ENCODE peak calls at places on chromosomes 6 and 20, in nine cellular contexts. C, N, U, T, D, W, H, F and J are unnamed samples.

GRCh38 chr6:139240161-139241010 is 51.4 kb downstream of the TXLNB start:
- DNase-seq in C (peak; percentile 81), N (no peak), U (peak; percentile 96), T (no peak), D (peak; percentile 91), W (no peak), H (no peak), F (no peak), J (peak; percentile 78)

GRCh38 chr20:2398453-2398852 is 17.8 kb downstream of the TGM6 start:
- DNase-seq in C (no peak), N (no peak), U (no peak), T (no peak), D (no peak), W (no peak), H (no peak), F (no peak), J (no peak)

GRCh38 chr6:169073311-169073710 is 180.3 kb downstream of the THBS2 start:
- DNase-seq in C (no peak), N (no peak), U (peak; percentile 95), T (no peak), D (peak; percentile 86), W (no peak), H (no peak), F (no peak), J (no peak)

GRCh38 chr6:135540207-135540877 is 42.8 kb upstream of the AHI1 start:
- DNase-seq in C (no peak), N (no peak), U (peak; percentile 62), T (no peak), D (peak; percentile 54), W (no peak), H (no peak), F (no peak), J (peak; percentile 7)

GRCh38 chr6:78251930-78252329 is 599.1 kb downstream of the MEI4 start:
- DNase-seq in C (no peak), N (no peak), U (no peak), T (no peak), D (no peak), W (no peak), H (no peak), F (no peak), J (no peak)

GRCh38 chr6:33934726-33935270 is 131.0 kb upstream of the MLN start:
- DNase-seq in C (no peak), N (no peak), U (no peak), T (no peak), D (no peak), W (no peak), H (no peak), F (no peak), J (no peak)

GRCh38 chr6:105746130-105746505 is 340.0 kb upstream of the PRDM1 start:
- DNase-seq in C (no peak), N (no peak), U (no peak), T (no peak), D (no peak), W (no peak), H (no peak), F (no peak), J (no peak)

GRCh38 chr6:68634503-68635411 is at the start of gene ADGRB3:
- DNase-seq in C (peak; percentile 95), N (no peak), U (peak; percentile 47), T (peak; percentile 91), D (peak; percentile 64), W (no peak), H (peak; percentile 11), F (peak; percentile 92), J (peak; percentile 68)

GRCh38 chr20:54267510-54268003 is 59.7 kb downstream of the PFDN4 start:
- DNase-seq in C (no peak), N (no peak), U (peak; percentile 6), T (no peak), D (no peak), W (no peak), H (no peak), F (no peak), J (peak; percentile 7)

GRCh38 chr20:24629668-24630067 is 160.2 kb downstream of the SYNDIG1 start:
- DNase-seq in C (no peak), N (no peak), U (no peak), T (no peak), D (no peak), W (no peak), H (no peak), F (no peak), J (peak; percentile 30)

GRCh38 chr6:31025595-31025994 is 15.3 kb downstream of the MUC22 start:
- DNase-seq in C (no peak), N (no peak), U (no peak), T (no peak), D (no peak), W (no peak), H (no peak), F (no peak), J (no peak)

GRCh38 chr6:10658910-10659696 is 35.3 kb downstream of the C6orf52 start:
- DNase-seq in C (no peak), N (no peak), U (no peak), T (no peak), D (no peak), W (no peak), H (no peak), F (no peak), J (no peak)

GRCh38 chr20:44886828-44887227 is 1.3 kb downstream of the YWHAB start:
- DNase-seq in C (no peak), N (no peak), U (no peak), T (no peak), D (no peak), W (no peak), H (no peak), F (no peak), J (no peak)

GRCh38 chr6:70706491-70707123 is 38.9 kb downstream of the SMAP1 start:
- DNase-seq in C (peak; percentile 71), N (no peak), U (peak; percentile 58), T (no peak), D (no peak), W (no peak), H (no peak), F (no peak), J (no peak)

GRCh38 chr6:35691027-35691824 is 2.5 kb upstream of the FKBP5 start:
- DNase-seq in C (no peak), N (no peak), U (peak; percentile 44), T (peak; percentile 41), D (peak; percentile 13), W (no peak), H (no peak), F (peak; percentile 15), J (peak; percentile 92)

GRCh38 chr6:166365221-166365620 is 17.5 kb downstream of the MPC1 start:
- DNase-seq in C (no peak), N (no peak), U (peak; percentile 74), T (no peak), D (peak; percentile 58), W (no peak), H (no peak), F (no peak), J (no peak)

GRCh38 chr6:52538921-52539354 is 37.9 kb downstream of the TRAM2 start:
- DNase-seq in C (no peak), N (no peak), U (peak; percentile 65), T (no peak), D (peak; percentile 62), W (no peak), H (no peak), F (no peak), J (no peak)

GRCh38 chr6:131136021-131136847 is 967 bp downstream of the AKAP7 start:
- DNase-seq in C (no peak), N (no peak), U (peak; percentile 40), T (no peak), D (peak; percentile 46), W (no peak), H (no peak), F (no peak), J (no peak)